ENCODE peak calls at places on chromosomes 12 and 14, in ten cellular contexts. L is stomach, S is SK-N-SH, M is A549, N is ovary, U is GM12878, Z is sigmoid colon, V is tibial nerve, J is H1, R is suprapubic skin. W is an unnamed sample.

GRCh38 chr14:66011855-66012254 is 474.3 kb upstream of the CCDC196 start:
- DNase-seq in L (no peak), S (no peak), M (no peak), N (no peak), U (no peak), Z (no peak), V (no peak), J (no peak), R (no peak), W (no peak)

GRCh38 chr12:31620311-31620710 is 29.4 kb upstream of the DENND5B start:
- DNase-seq in L (no peak), S (no peak), M (peak), N (no peak), U (no peak), Z (no peak), V (no peak), J (no peak), R (no peak), W (no peak)

GRCh38 chr12:89655851-89656250 is 52.8 kb downstream of the ATP2B1 start:
- DNase-seq in L (no peak), S (no peak), M (no peak), N (no peak), U (no peak), Z (no peak), V (no peak), J (no peak), R (no peak), W (no peak)

GRCh38 chr14:29645117-29645516 is 282.5 kb downstream of the PRKD1 start:
- DNase-seq in L (no peak), S (no peak), M (no peak), N (no peak), U (no peak), Z (no peak), V (no peak), J (no peak), R (no peak), W (no peak)

GRCh38 chr14:51969852-51970251 is 19.5 kb upstream of the RTRAF start:
- DNase-seq in L (no peak), S (no peak), M (no peak), N (no peak), U (no peak), Z (no peak), V (no peak), J (no peak), R (no peak), W (no peak)

GRCh38 chr12:48857278-48857994 is 5.5 kb upstream of the DDX23 start:
- DNase-seq in L (no peak), S (no peak), M (no peak), N (no peak), U (no peak), Z (no peak), V (no peak), J (no peak), R (no peak), W (no peak)

GRCh38 chr14:103091041-103091882 is 3.3 kb upstream of the EXOC3L4 start:
- DNase-seq in L (peak), S (peak), M (no peak), N (peak), U (no peak), Z (no peak), V (no peak), J (no peak), R (no peak), W (no peak)

GRCh38 chr12:119788783-119789182 is 88.3 kb downstream of the CIT start:
- DNase-seq in L (no peak), S (no peak), M (no peak), N (no peak), U (no peak), Z (no peak), V (no peak), J (no peak), R (no peak), W (no peak)

GRCh38 chr14:77143071-77143470 is 1.5 kb upstream of the ZDHHC22 start:
- DNase-seq in L (no peak), S (peak), M (no peak), N (no peak), U (no peak), Z (peak), V (no peak), J (no peak), R (no peak), W (no peak)

GRCh38 chr12:1808798-1809480 is 11.4 kb upstream of the LRTM2 start:
- DNase-seq in L (no peak), S (no peak), M (no peak), N (no peak), U (no peak), Z (no peak), V (no peak), J (no peak), R (no peak), W (no peak)

DNA sequence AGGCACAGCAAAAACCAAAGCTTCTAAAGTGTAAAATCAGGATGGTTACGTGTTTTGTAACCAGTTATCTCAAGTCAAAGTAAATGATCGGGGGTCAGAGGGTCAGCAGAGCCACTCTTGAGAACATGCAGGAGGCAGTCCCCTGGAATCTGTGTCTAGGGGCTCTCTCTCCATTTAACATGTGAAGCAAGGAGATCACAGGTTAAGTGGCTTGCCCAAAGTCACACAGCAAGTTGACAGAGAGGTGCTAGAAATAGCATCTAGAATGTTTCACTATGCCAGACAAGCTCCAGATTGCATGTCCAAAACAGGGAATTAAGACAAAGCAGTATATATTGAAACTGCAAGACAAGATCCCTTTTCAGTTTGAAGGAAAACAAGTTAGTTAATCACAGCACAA is 33.4 kb downstream of the PPTC7 start:
- DNase-seq in L (no peak), S (no peak), M (no peak), N (no peak), U (no peak), Z (no peak), V (no peak), J (no peak), R (no peak), W (no peak)
- H3K27ac ChIP-seq in L (no peak), S (no peak), M (no peak), N (peak), U (peak), Z (peak), V (no peak), J (no peak), R (no peak), W (peak)

GRCh38 chr14:23646648-23647549 is 10.7 kb downstream of the DHRS2 start:
- DNase-seq in L (no peak), S (no peak), M (peak), N (no peak), U (no peak), Z (no peak), V (no peak), J (no peak), R (no peak), W (no peak)
- TF ChIP-seq EP300 in L (no peak), S (no peak), M (no peak), N (no peak), U (no peak), Z (no peak), V (no peak), J (no peak), R (no peak), W (no peak)

DNA sequence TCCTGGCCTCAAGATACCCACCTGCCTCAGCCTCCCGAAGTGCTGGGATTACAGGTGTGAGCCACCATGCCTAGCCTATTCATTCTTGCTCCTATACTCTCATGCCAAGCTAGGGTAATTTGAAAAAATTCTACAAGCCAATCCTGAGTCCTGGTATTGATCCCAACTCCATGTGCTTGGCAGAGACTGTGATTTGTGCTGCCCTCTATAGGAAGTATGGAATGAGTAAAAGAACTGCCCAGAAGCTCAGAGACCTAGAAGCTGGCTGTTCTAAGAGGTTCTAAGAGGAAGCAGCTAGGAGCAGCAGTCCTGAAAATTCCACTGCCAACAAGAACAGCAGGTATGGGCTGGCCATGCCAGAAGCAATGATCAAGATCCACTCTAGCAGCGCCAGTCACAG is 402.5 kb downstream of the PCNX1 start:
- DNase-seq in L (no peak), S (no peak), M (no peak), N (no peak), U (no peak), Z (no peak), V (no peak), J (no peak), R (no peak), W (no peak)
- TF ChIP-seq CTCF in L (no peak), S (peak), M (no peak), N (no peak), U (no peak), Z (no peak), V (no peak), J (peak), R (no peak), W (no peak)

GRCh38 chr12:88530868-88531267 is 49.4 kb downstream of the KITLG start:
- DNase-seq in L (no peak), S (no peak), M (no peak), N (no peak), U (no peak), Z (no peak), V (no peak), J (no peak), R (no peak), W (no peak)

GRCh38 chr12:88529531-88530488 is 50.5 kb downstream of the KITLG start:
- DNase-seq in L (no peak), S (no peak), M (no peak), N (no peak), U (no peak), Z (no peak), V (no peak), J (no peak), R (no peak), W (no peak)
- H3K27ac ChIP-seq in L (peak), S (peak), M (no peak), N (no peak), U (no peak), Z (no peak), V (peak), J (no peak), R (peak), W (no peak)

GRCh38 chr12:94147991-94148840 is at the start of gene PLXNC1:
- DNase-seq in L (peak), S (peak), M (peak), N (peak), U (no peak), Z (no peak), V (no peak), J (no peak), R (peak), W (no peak)
- TF ChIP-seq EP300 in L (no peak), S (no peak), M (no peak), N (no peak), U (no peak), Z (no peak), V (no peak), J (no peak), R (no peak), W (no peak)

DNA sequence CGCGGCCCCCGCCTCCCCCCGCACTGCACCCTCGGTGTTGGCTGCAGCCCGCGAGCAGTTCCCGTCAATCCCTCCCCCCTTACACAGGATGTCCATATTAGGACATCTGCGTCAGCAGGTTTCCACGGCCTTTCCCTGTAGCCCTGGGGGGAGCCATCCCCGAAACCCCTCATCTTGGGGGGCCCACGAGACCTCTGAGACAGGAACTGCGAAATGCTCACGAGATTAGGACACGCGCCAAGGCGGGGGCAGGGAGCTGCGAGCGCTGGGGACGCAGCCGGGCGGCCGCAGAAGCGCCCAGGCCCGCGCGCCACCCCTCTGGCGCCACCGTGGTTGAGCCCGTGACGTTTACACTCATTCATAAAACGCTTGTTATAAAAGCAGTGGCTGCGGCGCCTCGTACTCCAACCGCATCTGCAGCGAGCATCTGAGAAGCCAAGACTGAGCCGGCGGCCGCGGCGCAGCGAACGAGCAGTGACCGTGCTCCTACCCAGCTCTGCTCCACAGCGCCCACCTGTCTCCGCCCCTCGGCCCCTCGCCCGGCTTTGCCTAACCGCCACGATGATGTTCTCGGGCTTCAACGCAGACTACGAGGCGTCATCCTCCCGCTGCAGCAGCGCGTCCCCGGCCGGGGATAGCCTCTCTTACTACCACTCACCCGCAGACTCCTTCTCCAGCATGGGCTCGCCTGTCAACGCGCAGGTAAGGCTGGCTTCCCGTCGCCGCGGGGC is at the start of gene FOS:
- DNase-seq in L (peak), S (peak), M (peak), N (peak), U (no peak), Z (peak), V (peak), J (no peak), R (peak), W (peak)
- TF ChIP-seq CTCF in L (no peak), S (no peak), M (no peak), N (no peak), U (no peak), Z (no peak), V (peak), J (no peak), R (no peak), W (no peak)

GRCh38 chr12:9731393-9731792 is 1.5 kb downstream of the CLECL1 start:
- DNase-seq in L (no peak), S (no peak), M (no peak), N (no peak), U (no peak), Z (no peak), V (no peak), J (no peak), R (no peak), W (no peak)
- H3K27ac ChIP-seq in L (no peak), S (no peak), M (no peak), N (no peak), U (peak), Z (no peak), V (peak), J (no peak), R (no peak), W (no peak)

DNA sequence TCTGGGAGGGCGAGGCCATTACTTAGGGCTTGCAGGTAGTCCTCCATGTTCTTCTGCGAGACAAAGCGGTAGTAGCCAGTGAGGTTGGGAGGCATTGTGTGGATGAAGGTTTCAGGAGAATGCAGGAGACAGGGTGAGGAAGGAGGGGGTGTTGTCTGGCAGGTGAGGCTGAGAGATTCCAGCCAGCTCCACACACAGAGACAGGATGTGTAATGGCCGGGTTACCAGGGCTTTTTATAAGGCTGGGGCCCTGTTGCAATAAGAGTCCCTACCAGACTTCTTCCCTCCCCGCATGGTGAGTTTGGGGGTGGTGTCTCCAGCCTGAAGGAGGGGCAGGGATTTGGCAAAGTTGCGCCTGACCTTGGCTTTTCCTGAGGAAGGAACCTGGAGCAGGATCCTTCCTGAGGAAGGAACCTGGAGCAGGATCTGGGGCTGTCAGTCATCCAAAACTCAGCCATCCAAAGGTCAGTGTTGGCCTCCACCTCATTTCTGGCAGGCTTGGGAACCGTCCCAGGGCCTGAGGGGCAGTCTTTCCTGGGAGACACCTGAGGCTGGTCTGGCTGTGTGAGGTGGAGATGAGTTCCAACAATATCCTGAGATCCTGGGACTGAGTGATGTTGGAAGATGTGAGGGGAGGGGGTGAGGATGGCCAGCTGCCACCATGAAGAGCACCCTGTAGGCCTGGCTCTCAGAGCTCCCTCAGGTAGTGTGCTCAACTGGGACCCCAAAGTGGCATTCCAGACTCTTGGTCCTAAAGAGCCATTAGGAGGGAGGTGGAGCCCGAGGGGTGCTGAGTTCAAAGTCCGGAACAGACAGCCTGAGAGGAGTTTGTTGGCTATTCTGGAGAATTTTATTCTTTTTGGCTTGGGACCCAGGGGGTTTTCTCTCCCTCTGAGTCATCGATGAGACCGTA is at the start of gene RBP5:
- DNase-seq in L (no peak), S (no peak), M (no peak), N (peak), U (no peak), Z (no peak), V (no peak), J (no peak), R (no peak), W (no peak)
- TF ChIP-seq EP300 in L (no peak), S (no peak), M (no peak), N (no peak), U (no peak), Z (no peak), V (no peak), J (no peak), R (no peak), W (no peak)

DNA sequence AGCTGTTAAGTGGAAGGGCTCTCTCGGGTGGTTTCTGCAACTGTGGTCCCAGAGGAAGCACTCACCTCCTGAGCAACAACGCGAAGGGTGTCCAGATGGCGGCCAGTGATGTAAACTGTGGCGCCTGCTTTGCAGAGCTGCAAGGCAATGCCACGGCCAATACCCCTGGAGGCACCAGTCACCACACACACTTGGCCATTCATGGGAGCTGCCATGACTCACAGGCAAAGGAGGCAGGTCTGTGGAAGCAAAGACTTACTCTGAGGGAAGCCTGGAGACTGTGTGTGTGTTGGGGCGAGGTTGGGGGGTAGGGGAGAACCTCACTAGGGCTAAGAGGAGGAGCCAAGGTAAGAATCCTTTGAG is 707 bp downstream of the DHRS1 start:
- DNase-seq in L (no peak), S (no peak), M (peak), N (no peak), U (no peak), Z (no peak), V (no peak), J (no peak), R (no peak), W (no peak)
- TF ChIP-seq CTCF in L (no peak), S (no peak), M (no peak), N (no peak), U (no peak), Z (no peak), V (no peak), J (no peak), R (no peak), W (no peak)